ENCODE peak calls at places on chromosomes 4 and X, in four cellular contexts. Q is H1, D is K562, R is GM12878. Z is an unnamed sample.

GRCh38 chr4:41613782-41614181 is 75.8 kb downstream of the LIMCH1 start:
- DNase-seq in R (no peak), D (no peak), Q (no peak), Z (no peak)

GRCh38 chr4:79578613-79579012 is 170.6 kb upstream of the GK2 start:
- DNase-seq in Q (no peak), R (no peak), D (no peak), Z (no peak)

GRCh38 chrX:24876782-24877315 is 138.9 kb downstream of the ARX start:
- DNase-seq in R (no peak), D (no peak), Q (no peak), Z (no peak)

GRCh38 chr4:153282023-153282422 is 62.5 kb upstream of the MND1 start:
- DNase-seq in D (no peak), R (no peak), Q (no peak), Z (no peak)

GRCh38 chr4:83267121-83267834 is 17.3 kb downstream of the COQ2 start:
- DNase-seq in D (no peak), Q (no peak), R (no peak), Z (no peak)

GRCh38 chr4:147019061-147019460 is 73.4 kb upstream of the TTC29 start:
- DNase-seq in Q (peak), R (no peak), D (peak), Z (peak)

GRCh38 chrX:21225643-21226042 is 148.6 kb upstream of the CNKSR2 start:
- DNase-seq in Q (no peak), R (no peak), D (no peak), Z (no peak)

GRCh38 chr4:78517050-78517652 is 34.4 kb upstream of the ANXA3 start:
- DNase-seq in R (no peak), Q (no peak), D (peak), Z (no peak)

GRCh38 chrX:40244116-40244515 is 146.4 kb upstream of the BCOR start:
- DNase-seq in R (no peak), Q (no peak), D (no peak), Z (no peak)

GRCh38 chrX:136899206-136899605 is 18.7 kb upstream of the RBMX start:
- DNase-seq in R (no peak), D (no peak), Q (no peak), Z (no peak)

GRCh38 chr4:99390060-99390459 is 37.5 kb upstream of the ADH1C start:
- DNase-seq in Q (no peak), R (no peak), D (no peak), Z (no peak)

GRCh38 chr4:114729339-114729738 is 130.7 kb downstream of the UGT8 start:
- DNase-seq in D (no peak), R (no peak), Q (no peak), Z (no peak)

GRCh38 chrX:136162827-136163427 is 15.6 kb downstream of the FHL1 start:
- DNase-seq in R (no peak), D (peak), Q (peak), Z (peak)

GRCh38 chr4:123674752-123675151 is 278.2 kb downstream of the SPRY1 start:
- DNase-seq in Q (no peak), R (no peak), D (no peak), Z (no peak)

GRCh38 chr4:134320048-134320447 is 118.5 kb upstream of the PABPC4L start:
- DNase-seq in R (no peak), D (no peak), Q (no peak), Z (no peak)

GRCh38 chr4:8278421-8279287 is 9.1 kb downstream of the HTRA3 start:
- DNase-seq in Q (no peak), R (no peak), D (no peak), Z (no peak)

DNA sequence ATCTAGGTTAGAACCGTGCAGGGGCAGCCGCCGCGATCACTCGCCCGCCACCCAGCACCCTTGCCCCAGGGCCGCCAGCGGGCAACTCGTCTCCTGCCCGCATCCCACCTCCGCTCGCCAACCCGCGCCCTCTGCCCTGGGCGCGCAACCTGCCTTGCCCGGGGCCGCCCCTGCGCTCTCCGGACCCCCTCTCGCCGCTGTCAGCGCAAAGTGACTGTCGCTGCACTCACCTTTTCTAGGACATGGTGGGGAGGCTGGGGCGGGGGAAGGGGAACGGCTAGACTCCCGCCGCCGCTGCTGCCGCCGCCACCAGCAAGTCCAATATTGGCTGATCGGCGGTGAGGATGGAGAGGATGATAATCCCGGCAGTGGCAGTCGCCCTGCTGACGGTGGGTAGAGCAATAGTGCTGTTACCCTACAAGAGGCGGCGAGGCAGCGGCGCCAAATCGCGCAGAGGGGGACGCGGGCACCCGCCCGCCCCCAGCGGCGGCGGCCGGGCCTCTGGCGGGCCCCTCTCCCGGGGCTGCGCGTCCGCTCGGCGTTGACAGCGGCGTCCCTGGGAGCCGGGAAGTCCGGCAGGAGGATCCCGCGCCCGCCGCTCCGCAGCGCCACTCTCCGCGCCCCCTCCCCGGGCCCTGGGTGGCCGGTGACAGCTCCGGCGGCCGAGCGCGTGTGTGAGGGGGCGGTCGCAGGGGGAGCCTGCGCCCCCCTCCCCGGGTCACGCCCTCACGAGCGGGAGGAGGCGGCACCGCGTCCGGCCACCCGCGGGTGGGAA is 2.3 kb upstream of the NR3C2 start:
- DNase-seq in Q (peak), D (no peak), R (no peak), Z (no peak)
- TF ChIP-seq ZNF274 in Q (no peak), D (no peak), R (no peak), Z (no peak)

GRCh38 chr4:138163171-138163570 is 79.0 kb downstream of the SLC7A11 start:
- DNase-seq in Q (no peak), R (no peak), D (no peak), Z (no peak)

GRCh38 chr4:138162259-138162658 is 79.9 kb downstream of the SLC7A11 start:
- DNase-seq in D (no peak), Q (no peak), R (no peak), Z (no peak)

GRCh38 chr4:138158746-138159297 is 83.3 kb downstream of the SLC7A11 start:
- DNase-seq in Q (no peak), R (no peak), D (no peak), Z (no peak)

GRCh38 chr4:138164218-138164617 is 77.9 kb downstream of the SLC7A11 start:
- DNase-seq in D (no peak), R (no peak), Q (no peak), Z (no peak)

GRCh38 chr4:138161351-138161750 is 80.8 kb downstream of the SLC7A11 start:
- DNase-seq in D (no peak), R (no peak), Q (no peak), Z (no peak)
- TF ChIP-seq EGR1 in D (no peak), R (no peak), Q (no peak), Z (no peak)

DNA sequence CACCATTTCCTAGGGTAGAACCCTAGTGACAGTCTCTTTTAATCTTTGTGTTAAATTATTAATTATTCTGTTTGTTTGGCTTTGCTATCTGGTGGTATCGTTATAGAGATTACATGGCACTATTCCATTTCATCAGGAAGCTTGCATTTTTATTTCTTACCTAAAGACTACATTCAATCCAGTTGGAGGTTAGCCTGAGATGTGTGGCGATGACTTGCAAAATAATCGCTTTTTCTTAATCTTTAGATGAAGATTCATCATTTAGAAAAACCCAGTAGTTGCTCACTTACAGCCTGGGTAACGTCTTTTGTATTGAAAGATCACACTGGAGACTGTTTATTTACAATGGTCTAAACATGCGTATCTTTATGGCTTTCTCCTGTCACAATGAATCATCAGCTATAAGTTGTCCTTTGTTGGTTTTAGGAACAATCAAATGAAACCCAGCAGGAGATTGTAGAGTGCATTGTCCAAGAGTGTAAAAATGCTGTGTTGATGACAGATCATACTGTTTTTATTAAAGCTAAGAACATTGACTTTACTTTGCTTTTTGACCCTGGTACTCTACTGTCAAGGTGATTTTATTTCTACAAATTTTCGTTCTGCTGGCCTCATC is 281.7 kb upstream of the PITX2 start:
- DNase-seq in D (no peak), Q (no peak), R (no peak), Z (peak)
- TF ChIP-seq ZNF274 in D (no peak), Q (no peak), R (no peak), Z (no peak)

DNA sequence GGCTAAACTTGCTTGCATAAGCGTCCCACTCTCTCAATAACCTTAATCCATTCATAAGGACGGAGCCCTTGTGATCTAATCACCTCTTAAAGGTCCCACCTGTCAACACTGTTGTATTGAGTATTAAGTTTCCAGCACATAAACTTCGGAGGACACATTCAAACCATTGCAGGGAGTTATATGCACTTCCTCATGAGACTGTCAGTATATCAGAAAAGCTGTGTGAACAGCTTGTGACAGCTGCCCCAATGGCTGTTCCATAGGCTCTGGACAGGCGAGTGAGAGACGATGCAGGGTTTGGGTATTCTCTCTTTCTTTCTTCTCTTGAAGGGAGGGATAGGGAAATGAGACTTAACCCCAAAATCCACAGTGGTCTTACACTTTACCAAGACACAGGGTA is 64.2 kb upstream of the RPL34 start:
- DNase-seq in Q (no peak), R (no peak), D (no peak), Z (no peak)
- TF ChIP-seq EGR1 in Q (no peak), R (no peak), D (no peak), Z (no peak)

DNA sequence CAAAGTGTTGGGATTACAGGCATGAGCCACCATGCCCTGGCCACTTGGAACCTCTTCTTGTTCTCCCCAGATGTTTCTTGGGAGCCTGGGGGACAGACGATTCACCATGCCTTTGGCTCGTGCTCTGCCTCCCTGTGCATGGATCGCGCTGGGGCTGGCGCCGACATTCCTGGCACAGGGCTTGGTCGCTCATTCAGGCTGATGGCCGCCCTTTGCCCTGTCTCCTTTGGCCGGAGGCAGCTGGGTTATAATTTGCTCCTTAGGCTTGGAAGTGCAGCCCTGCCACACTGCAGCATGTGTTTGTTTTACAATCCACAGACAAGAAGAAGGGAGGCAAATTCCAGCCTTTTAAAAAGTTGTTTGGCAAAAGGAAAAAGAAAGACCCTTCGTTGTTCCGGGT is 115.3 kb downstream of the AASDH start:
- DNase-seq in R (no peak), Q (no peak), D (no peak), Z (no peak)
- TF ChIP-seq ZNF274 in R (no peak), Q (no peak), D (no peak), Z (no peak)

Z was measured in HCT116.